ENCODE peak calls at places on chromosomes 5 and 9, in seven cellular contexts. D is neural progenitor cell, P is GM23338, B is PC-3, Y is GM23248, Q is MM.1S, E is SK-N-SH. O is an unnamed sample. For H3F3A, the result is how much of the 10 kb centered on the place peaks cover.

GRCh38 chr5:1098986-1099597 is 12.8 kb downstream of the SLC12A7 start:
- DNase-seq in Q (no peak), B (no peak), D (no peak), E (no peak), P (no peak), Y (no peak), O (no peak)

GRCh38 chr5:138240690-138241385 is 27.7 kb upstream of the CDC23 start:
- DNase-seq in Y (no peak), E (no peak), Q (no peak), D (no peak), P (no peak), B (no peak), O (no peak)

GRCh38 chr5:98201006-98201620 is 572.4 kb upstream of the RGMB start:
- DNase-seq in D (no peak), P (no peak), Q (no peak), B (no peak), Y (no peak), E (no peak), O (no peak)

GRCh38 chr5:139147743-139148079 is 50.5 kb downstream of the SIL1 start:
- DNase-seq in D (no peak), P (no peak), B (no peak), Q (no peak), E (peak), Y (peak), O (no peak)

GRCh38 chr9:68844623-68845612 is 139.9 kb downstream of the PIP5K1B start:
- DNase-seq in E (peak), B (peak), Y (peak), P (peak), D (peak), Q (peak), O (peak)

GRCh38 chr9:17229945-17230560 is 95.2 kb downstream of the CNTLN start:
- DNase-seq in D (no peak), E (no peak), Y (no peak), Q (no peak), P (peak), B (peak), O (no peak)

GRCh38 chr5:66903709-66904108 is 292.9 kb downstream of the CD180 start:
- DNase-seq in Y (no peak), Q (no peak), B (no peak), D (no peak), P (no peak), E (no peak), O (no peak)

GRCh38 chr5:61409568-61409967 is 77.5 kb downstream of the ZSWIM6 start:
- DNase-seq in D (no peak), Q (no peak), P (no peak), B (peak), Y (peak), E (peak), O (peak)

GRCh38 chr9:70142101-70142500 is 98.5 kb downstream of the MAMDC2 start:
- DNase-seq in Q (no peak), D (no peak), P (no peak), E (no peak), Y (no peak), B (no peak), O (no peak)

GRCh38 chr5:107985144-107985543 is 314.4 kb upstream of the EFNA5 start:
- DNase-seq in P (no peak), Y (peak), D (no peak), B (peak), E (no peak), Q (no peak), O (peak)

GRCh38 chr5:143985832-143986485 is 174.0 kb downstream of the HMHB1 start:
- DNase-seq in P (no peak), Q (no peak), D (no peak), Y (peak), B (peak), E (no peak), O (peak)

GRCh38 chr9:113361304-113362018 is 12.1 kb downstream of the BSPRY start:
- DNase-seq in D (no peak), P (no peak), B (peak), Y (no peak), Q (no peak), E (no peak), O (no peak)

GRCh38 chr9:5817776-5818336 is 15.1 kb downstream of the ERMP1 start:
- DNase-seq in D (no peak), Y (peak), P (no peak), E (no peak), B (peak), Q (no peak), O (peak)

GRCh38 chr5:52787600-52788504 is at the start of the genes ITGA1 and PELO:
- DNase-seq in B (peak), P (peak), D (peak), E (peak), Y (peak), Q (peak), O (peak)

GRCh38 chr5:138148811-138149210 is 9.6 kb upstream of the NME5 start:
- DNase-seq in D (no peak), P (no peak), E (no peak), B (peak), Q (no peak), Y (peak), O (peak)

GRCh38 chr9:95726756-95727155 is 148.7 kb upstream of the ERCC6L2 start:
- DNase-seq in Y (peak), D (peak), B (peak), E (peak), P (peak), Q (peak), O (no peak)

GRCh38 chr5:94240616-94241287 is 377.7 kb downstream of the KIAA0825 start:
- DNase-seq in B (peak), E (peak), P (no peak), Q (no peak), D (no peak), Y (peak), O (no peak)

GRCh38 chr5:38616061-38616460 is 59.6 kb upstream of the LIFR start:
- DNase-seq in Y (peak), E (no peak), Q (no peak), D (no peak), P (no peak), B (no peak), O (no peak)

GRCh38 chr5:65819215-65819904 is 97.4 kb downstream of the NLN start:
- DNase-seq in Q (no peak), B (no peak), Y (no peak), D (no peak), P (no peak), E (no peak), O (no peak)

GRCh38 chr5:102823441-102823874 is 68.4 kb downstream of the PAM start:
- DNase-seq in D (no peak), E (no peak), Q (no peak), B (no peak), Y (peak), P (no peak), O (no peak)

GRCh38 chr5:131991593-131992324 is 19.7 kb downstream of the ACSL6 start:
- DNase-seq in Y (no peak), D (no peak), B (no peak), E (no peak), Q (no peak), P (peak), O (no peak)

GRCh38 chr5:178630475-178630930 is 3.7 kb upstream of the CLK4 start:
- DNase-seq in D (no peak), Q (no peak), E (no peak), B (peak), P (no peak), Y (peak), O (peak)

GRCh38 chr5:10695055-10695649 is 65.9 kb downstream of the DAP start:
- DNase-seq in Q (no peak), B (peak), Y (peak), D (peak), E (peak), P (peak), O (peak)

GRCh38 chr9:107345327-107345726 is 62.2 kb downstream of the RAD23B start:
- DNase-seq in D (no peak), E (no peak), Q (no peak), Y (no peak), P (no peak), B (no peak), O (no peak)

GRCh38 chr9:132356276-132356924 is 1.6 kb upstream of the SETX start:
- DNase-seq in Q (no peak), P (peak), Y (no peak), D (no peak), B (no peak), E (no peak), O (no peak)

GRCh38 chr9:98606730-98607129 is 102.0 kb downstream of the GABBR2 start:
- DNase-seq in Q (no peak), B (no peak), D (no peak), Y (no peak), E (no peak), P (no peak), O (no peak)

GRCh38 chr9:757246-757881 is 84.1 kb upstream of the DMRT1 start:
- DNase-seq in E (peak), Q (peak), Y (peak), P (peak), D (peak), B (peak), O (no peak)

GRCh38 chr5:140596364-140596763 is 31.7 kb downstream of the SLC35A4 start:
- DNase-seq in Q (no peak), B (no peak), Y (no peak), E (no peak), P (no peak), D (no peak), O (no peak)

GRCh38 chr5:94540856-94541494 is 77.4 kb downstream of the KIAA0825 start:
- DNase-seq in B (peak), Y (no peak), D (peak), Q (no peak), E (no peak), P (peak), O (no peak)

GRCh38 chr5:154179846-154180710 is 10.5 kb upstream of the GALNT10 start:
- DNase-seq in E (peak), B (peak), Y (peak), D (peak), Q (peak), P (peak), O (no peak)

GRCh38 chr5:44233691-44234090 is 155.5 kb downstream of the FGF10 start:
- DNase-seq in Q (no peak), P (no peak), E (no peak), B (no peak), D (no peak), Y (peak), O (no peak)

GRCh38 chr5:39947657-39948056 is 522.9 kb upstream of the DAB2 start:
- DNase-seq in D (no peak), Q (no peak), B (peak), E (no peak), P (no peak), Y (peak), O (no peak)

GRCh38 chr9:32424616-32425015 is 40.2 kb downstream of the ACO1 start:
- DNase-seq in D (no peak), P (no peak), E (no peak), Y (no peak), Q (no peak), B (peak), O (peak)

GRCh38 chr9:109181284-109181683 is 14.2 kb upstream of the FRRS1L start:
- DNase-seq in Y (no peak), Q (peak), P (no peak), E (no peak), B (no peak), D (no peak), O (no peak)

GRCh38 chr5:62718368-62718767 is 139.7 kb downstream of the LRRC70 start:
- DNase-seq in Q (no peak), B (no peak), D (no peak), P (peak), Y (no peak), E (no peak), O (no peak)

GRCh38 chr5:135174315-135175096 is 140.5 kb upstream of the PITX1 start:
- DNase-seq in B (no peak), E (no peak), Q (no peak), D (peak), Y (no peak), P (peak), O (no peak)

GRCh38 chr5:132667761-132668705 is 5.8 kb upstream of the IL4 start:
- DNase-seq in Q (no peak), D (no peak), Y (no peak), B (no peak), E (no peak), P (no peak), O (no peak)

GRCh38 chr9:21994526-21994995 is at the start of gene CDKN2B-AS1:
- DNase-seq in E (peak), Q (no peak), P (peak), Y (peak), B (peak), D (peak), O (peak)

GRCh38 chr5:96969401-96969800 is 33.5 kb downstream of the LNPEP start:
- DNase-seq in Y (peak), D (no peak), Q (no peak), P (no peak), B (no peak), E (no peak), O (no peak)
- H3F3A ChIP-seq in Y (under half), D (under half), Q (under half), P (under half), B (under half), E (under half), O (under half)

DNA sequence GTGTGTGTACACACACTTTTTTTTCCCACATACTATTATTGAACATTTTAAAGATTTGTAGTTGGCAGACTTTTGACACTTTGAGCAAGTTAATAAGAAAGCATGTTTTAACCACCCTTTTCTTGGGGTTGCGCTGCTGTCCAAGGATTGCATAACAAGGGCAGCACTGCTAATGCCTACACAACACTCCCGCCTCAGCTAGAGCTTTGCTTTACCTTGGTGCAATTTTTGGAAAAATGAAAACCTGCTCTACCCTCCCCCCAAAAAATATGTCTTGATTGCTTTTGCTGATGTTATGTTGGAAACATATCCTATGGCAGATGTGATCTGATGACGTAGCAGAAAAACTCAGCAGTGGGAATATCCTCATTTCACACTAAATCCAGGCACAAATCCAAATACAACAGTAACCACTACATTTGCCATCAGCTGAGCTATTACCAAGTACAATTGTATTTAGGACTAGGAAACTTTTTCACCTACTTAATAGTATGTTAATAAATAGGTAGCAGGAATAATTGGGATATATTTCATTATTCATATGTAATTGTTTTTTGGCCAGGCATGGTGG is 51.6 kb downstream of the UBE2R2 start:
- DNase-seq in P (no peak), Y (peak), B (no peak), E (no peak), D (no peak), Q (no peak), O (no peak)
- H3F3A ChIP-seq in P (under half), Y (under half), B (under half), E (under half), D (under half), Q (under half), O (under half)

GRCh38 chr9:3513265-3513818 is 12.5 kb downstream of the RFX3 start:
- DNase-seq in Q (no peak), D (no peak), Y (no peak), B (no peak), E (no peak), P (no peak), O (no peak)
- H3F3A ChIP-seq in Q (under half), D (under half), Y (under half), B (under half), E (under half), P (under half), O (under half)

GRCh38 chr9:37007295-37007694 is 26.8 kb downstream of the PAX5 start:
- DNase-seq in Q (no peak), E (no peak), B (no peak), D (no peak), P (no peak), Y (no peak), O (no peak)
- H3F3A ChIP-seq in Q (under half), E (under half), B (under half), D (under half), P (under half), Y (under half), O (under half)

GRCh38 chr9:114946013-114946412 is 15.6 kb upstream of the TNFSF8 start:
- DNase-seq in Y (no peak), B (no peak), E (no peak), P (no peak), Q (no peak), D (no peak), O (no peak)
- H3F3A ChIP-seq in Y (under half), B (under half), E (under half), P (under half), Q (under half), D (under half), O (under half)

GRCh38 chr9:37229455-37229854 is 109.1 kb downstream of the ZCCHC7 start:
- DNase-seq in E (no peak), D (no peak), B (peak), Q (no peak), P (no peak), Y (no peak), O (no peak)
- H3F3A ChIP-seq in E (under half), D (under half), B (under half), Q (under half), P (under half), Y (under half), O (under half)

GRCh38 chr9:82972446-82972845 is 90.5 kb downstream of the RASEF start:
- DNase-seq in Y (no peak), Q (no peak), D (no peak), E (no peak), P (no peak), B (no peak), O (no peak)

GRCh38 chr9:82975176-82975575 is 87.8 kb downstream of the RASEF start:
- DNase-seq in B (no peak), E (no peak), Y (no peak), D (no peak), P (no peak), Q (no peak), O (no peak)

DNA sequence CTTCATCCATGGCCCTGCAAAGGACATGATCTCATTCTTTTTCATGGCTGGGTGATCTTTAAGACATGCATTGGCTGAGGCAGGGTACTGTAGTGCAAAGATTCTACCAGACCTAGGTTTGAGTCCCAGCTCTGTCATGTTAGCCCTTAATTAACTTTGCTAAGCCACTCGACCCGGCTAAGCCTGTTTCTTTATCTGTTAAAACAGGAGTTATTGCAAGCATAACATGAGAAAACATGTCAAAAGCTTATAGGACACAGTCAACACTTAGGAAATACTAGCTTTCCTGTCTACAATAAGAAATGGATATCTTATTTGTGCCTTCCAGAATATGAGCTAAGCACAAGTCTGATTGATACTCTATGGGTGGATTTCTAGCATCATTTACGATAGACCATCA is 92.6 kb downstream of the RASEF start:
- DNase-seq in E (no peak), Y (no peak), B (no peak), Q (no peak), D (no peak), P (no peak), O (no peak)
- H3F3A ChIP-seq in E (under half), Y (under half), B (under half), Q (under half), D (under half), P (under half), O (under half)

GRCh38 chr5:177440990-177441780 is 5.4 kb upstream of the PRR7 start:
- DNase-seq in B (no peak), Y (no peak), D (no peak), P (no peak), E (no peak), Q (no peak), O (no peak)
- H3F3A ChIP-seq in B (under half), Y (under half), D (under half), P (under half), E (under half), Q (under half), O (half or more)

GRCh38 chr9:124353811-124354274 is 61.4 kb downstream of the PSMB7 start:
- DNase-seq in Q (no peak), D (no peak), B (no peak), P (no peak), E (no peak), Y (peak), O (no peak)

GRCh38 chr9:124355941-124356744 is 59.1 kb downstream of the PSMB7 start:
- DNase-seq in B (no peak), Q (no peak), P (no peak), E (no peak), D (no peak), Y (no peak), O (no peak)

GRCh38 chr9:124355032-124355940 is 60.0 kb downstream of the PSMB7 start:
- DNase-seq in P (no peak), D (no peak), E (no peak), Y (no peak), Q (no peak), B (no peak), O (no peak)

GRCh38 chr9:124353166-124353768 is 62.0 kb downstream of the PSMB7 start:
- DNase-seq in Q (no peak), P (no peak), B (no peak), Y (no peak), E (no peak), D (no peak), O (no peak)

GRCh38 chr9:124354364-124355031 is 60.7 kb downstream of the PSMB7 start:
- DNase-seq in Q (no peak), P (no peak), D (no peak), B (no peak), Y (no peak), E (no peak), O (no peak)
- H3F3A ChIP-seq in Q (under half), P (under half), D (under half), B (under half), Y (half or more), E (under half), O (under half)